ENCODE peak calls at places on chromosomes 5 and 9, in four cellular contexts. D, R, I and A are unnamed samples.

GRCh38 chr5:37208883-37209808 is 40.0 kb downstream of the CPLANE1 start:
- DNase-seq in D (no peak), R (no peak), I (no peak), A (no peak)

GRCh38 chr5:135383803-135384495 is 15.1 kb downstream of the MACROH2A1 start:
- DNase-seq in D (no peak), R (no peak), I (no peak), A (no peak)

GRCh38 chr5:156327306-156327705 is 342 bp downstream of the SGCD start:
- DNase-seq in D (no peak), R (no peak), I (no peak), A (no peak)

GRCh38 chr5:159106569-159107282 is 7.0 kb upstream of the EBF1 start:
- DNase-seq in D (peak), R (peak), I (peak), A (peak)

GRCh38 chr5:39775058-39775457 is 350.3 kb upstream of the DAB2 start:
- DNase-seq in D (no peak), R (no peak), I (no peak), A (no peak)

GRCh38 chr5:143561248-143561647 is 157.8 kb upstream of the NR3C1 start:
- DNase-seq in D (no peak), R (no peak), I (no peak), A (no peak)

GRCh38 chr5:93581738-93582414 is 857 bp upstream of the NR2F1-AS1 start:
- DNase-seq in D (no peak), R (no peak), I (peak), A (no peak)

GRCh38 chr5:40784027-40784653 is 14.0 kb downstream of the PRKAA1 start:
- DNase-seq in D (no peak), R (no peak), I (no peak), A (no peak)

GRCh38 chr9:14030350-14030823 is 283.6 kb downstream of the NFIB start:
- DNase-seq in D (no peak), R (no peak), I (peak), A (no peak)

GRCh38 chr5:179371123-179371515 is 25.9 kb upstream of the ADAMTS2 start:
- DNase-seq in D (no peak), R (no peak), I (no peak), A (no peak)

GRCh38 chr9:76667521-76667957 is 96.7 kb upstream of the PCA3 start:
- DNase-seq in D (no peak), R (no peak), I (no peak), A (no peak)

GRCh38 chr9:133935328-133936040 is 56.6 kb downstream of the VAV2 start:
- DNase-seq in D (no peak), R (no peak), I (peak), A (peak)

GRCh38 chr5:99061711-99062110 is 132.9 kb upstream of the CHD1 start:
- DNase-seq in D (no peak), R (no peak), I (no peak), A (no peak)

GRCh38 chr9:92917176-92917800 is 30.0 kb upstream of the FGD3 start:
- DNase-seq in D (no peak), R (no peak), I (no peak), A (no peak)

GRCh38 chr5:115096034-115096769 is 73.5 kb downstream of the TRIM36 start:
- DNase-seq in D (no peak), R (no peak), I (no peak), A (no peak)

GRCh38 chr9:127519301-127520166 is 68.2 kb downstream of the LRSAM1 start:
- DNase-seq in D (no peak), R (no peak), I (no peak), A (peak)

GRCh38 chr9:18428621-18429020 is 45.3 kb upstream of the ADAMTSL1 start:
- DNase-seq in D (no peak), R (no peak), I (no peak), A (no peak)

GRCh38 chr5:169656125-169656990 is 19.3 kb downstream of the DOCK2 start:
- DNase-seq in D (no peak), R (no peak), I (no peak), A (no peak)

GRCh38 chr5:170761708-170762066 is 21.8 kb upstream of the GABRP start:
- DNase-seq in D (no peak), R (no peak), I (no peak), A (no peak)

GRCh38 chr5:140011297-140011802 is 31.7 kb downstream of the NRG2 start:
- DNase-seq in D (no peak), R (no peak), I (no peak), A (no peak)

GRCh38 chr5:145629047-145629446 is 206.1 kb downstream of the PRELID2 start:
- DNase-seq in D (no peak), R (no peak), I (no peak), A (no peak)

GRCh38 chr9:135091545-135091944 is 4.1 kb downstream of the OLFM1 start:
- DNase-seq in D (no peak), R (no peak), I (no peak), A (no peak)

GRCh38 chr9:22337261-22337660 is 109.4 kb upstream of the DMRTA1 start:
- DNase-seq in D (no peak), R (no peak), I (no peak), A (no peak)

GRCh38 chr5:179803651-179804598 is 2.7 kb downstream of the MGAT4B start:
- DNase-seq in D (no peak), R (no peak), I (no peak), A (peak)

GRCh38 chr9:14306672-14307646 is 7.0 kb downstream of the NFIB start:
- DNase-seq in D (no peak), R (no peak), I (no peak), A (no peak)

GRCh38 chr5:179906795-179907569 is 715 bp downstream of the TBC1D9B start:
- DNase-seq in D (peak), R (no peak), I (peak), A (no peak)

GRCh38 chr5:55680353-55680752 is 31.8 kb downstream of the SLC38A9 start:
- DNase-seq in D (no peak), R (no peak), I (no peak), A (no peak)

GRCh38 chr9:133406480-133407307 is 11.1 kb downstream of the REXO4 start:
- DNase-seq in D (peak), R (peak), I (peak), A (peak)

GRCh38 chr9:130332384-130332926 is 66.9 kb downstream of the HMCN2 start:
- DNase-seq in D (no peak), R (no peak), I (no peak), A (no peak)

GRCh38 chr9:97846347-97846746 is 6.7 kb upstream of the FOXE1 start:
- DNase-seq in D (no peak), R (no peak), I (no peak), A (no peak)

GRCh38 chr5:57551974-57552537 is 69.4 kb upstream of the ACTBL2 start:
- DNase-seq in D (no peak), R (no peak), I (no peak), A (no peak)

GRCh38 chr5:134813407-134813806 is 32.4 kb upstream of the C5orf24 start:
- DNase-seq in D (no peak), R (no peak), I (no peak), A (no peak)

GRCh38 chr5:171635028-171635427 is 150.6 kb upstream of the SMIM23 start:
- DNase-seq in D (no peak), R (no peak), I (no peak), A (no peak)

GRCh38 chr5:43007246-43007910 is 32.7 kb downstream of the ANXA2R start:
- DNase-seq in D (peak), R (peak), I (peak), A (peak)

GRCh38 chr5:76956033-76956432 is 3.2 kb downstream of the CRHBP start:
- DNase-seq in D (no peak), R (no peak), I (no peak), A (no peak)